ENCODE peak calls at places on chromosomes 12 and 14, in five cellular contexts. One of them, this sample, is unnamed.

GRCh38 chr12:46722737-46723136 is 103.1 kb downstream of the SLC38A4 start:
- DNase-seq in mammary epithelial cell: no peak
- DNase-seq in H7: no peak
- DNase-seq in brain microvascular endothelial cell: no peak
- DNase-seq in psoas muscle: no peak
- DNase-seq in this sample: peak; percentile 11

GRCh38 chr14:58072288-58073071 is 79.5 kb downstream of the ARMH4 start:
- DNase-seq in psoas muscle: peak; percentile 12
- DNase-seq in mammary epithelial cell: peak; percentile 44
- DNase-seq in H7: peak; percentile 48
- DNase-seq in brain microvascular endothelial cell: peak; percentile 64
- DNase-seq in this sample: peak; percentile 13

GRCh38 chr14:37668646-37669045 is 73.2 kb downstream of the TTC6 start:
- DNase-seq in mammary epithelial cell: peak; percentile 62
- DNase-seq in brain microvascular endothelial cell: peak; percentile 29
- DNase-seq in psoas muscle: no peak
- DNase-seq in H7: no peak
- DNase-seq in this sample: no peak

GRCh38 chr14:101600891-101601602 is 39.8 kb downstream of the DIO3 start:
- DNase-seq in brain microvascular endothelial cell: no peak
- DNase-seq in H7: peak; percentile 26
- DNase-seq in mammary epithelial cell: no peak
- DNase-seq in psoas muscle: no peak
- DNase-seq in this sample: no peak

GRCh38 chr14:59919582-59920377 is at the start of gene LRRC9:
- DNase-seq in H7: peak; percentile 88
- DNase-seq in brain microvascular endothelial cell: no peak
- DNase-seq in mammary epithelial cell: no peak
- DNase-seq in psoas muscle: peak; percentile 9
- DNase-seq in this sample: peak; percentile 2

GRCh38 chr14:104786726-104787675 is 8.5 kb downstream of the AKT1 start:
- DNase-seq in brain microvascular endothelial cell: no peak
- DNase-seq in mammary epithelial cell: no peak
- DNase-seq in H7: no peak
- DNase-seq in psoas muscle: no peak
- DNase-seq in this sample: no peak

GRCh38 chr12:122106891-122107660 is 28.5 kb downstream of the MLXIP start:
- DNase-seq in brain microvascular endothelial cell: peak; percentile 62
- DNase-seq in mammary epithelial cell: peak; percentile 85
- DNase-seq in psoas muscle: no peak
- DNase-seq in H7: no peak
- DNase-seq in this sample: no peak

GRCh38 chr12:53659609-53660008 is 16.3 kb downstream of the ATP5MC2 start:
- DNase-seq in brain microvascular endothelial cell: no peak
- DNase-seq in psoas muscle: no peak
- DNase-seq in H7: no peak
- DNase-seq in mammary epithelial cell: peak; percentile 5
- DNase-seq in this sample: no peak

GRCh38 chr14:41289025-41289424 is 317.7 kb upstream of the LRFN5 start:
- DNase-seq in brain microvascular endothelial cell: no peak
- DNase-seq in H7: no peak
- DNase-seq in psoas muscle: no peak
- DNase-seq in mammary epithelial cell: no peak
- DNase-seq in this sample: no peak

GRCh38 chr12:108833757-108834472 is 23.5 kb downstream of the SSH1 start:
- DNase-seq in H7: no peak
- DNase-seq in brain microvascular endothelial cell: peak; percentile 86
- DNase-seq in mammary epithelial cell: peak; percentile 44
- DNase-seq in psoas muscle: peak; percentile 78
- DNase-seq in this sample: peak; percentile 75
- H3K4me3 ChIP-seq in H7: no peak overlapping the region
- H3K4me3 ChIP-seq in brain microvascular endothelial cell: no peak overlapping the region
- H3K4me3 ChIP-seq in mammary epithelial cell: peak overlapping the region; percentile 14
- H3K4me3 ChIP-seq in psoas muscle: peak overlapping the region; percentile 9
- H3K4me3 ChIP-seq in this sample: no peak overlapping the region

DNA sequence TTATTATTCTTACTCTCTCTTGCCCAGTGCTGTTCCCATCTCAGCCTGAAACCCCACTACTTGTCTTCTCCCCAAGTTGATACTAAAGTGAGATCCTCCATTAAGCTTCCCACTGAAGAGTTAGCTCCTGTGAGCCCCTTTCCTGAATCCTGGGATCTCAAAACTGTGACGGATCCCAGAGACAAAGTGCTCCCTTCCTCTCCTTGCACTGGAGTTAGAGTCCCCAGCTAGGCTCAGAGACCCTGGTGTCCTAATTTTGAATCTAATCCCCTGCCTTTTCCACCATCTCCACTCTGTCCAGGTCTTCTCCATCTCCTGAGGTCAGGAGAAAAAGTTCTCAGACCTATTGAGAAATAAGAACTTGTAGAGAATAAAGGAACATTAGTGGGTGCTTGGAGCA is 17.6 kb upstream of the TBX3 start:
- DNase-seq in brain microvascular endothelial cell: no peak
- DNase-seq in psoas muscle: no peak
- DNase-seq in mammary epithelial cell: no peak
- DNase-seq in H7: no peak
- DNase-seq in this sample: no peak
- H3K27me3 ChIP-seq in brain microvascular endothelial cell: peaks cover 69% of the 10 kb centered on the region
- H3K27me3 ChIP-seq in psoas muscle: peaks cover 85% of the 10 kb centered on the region
- H3K27me3 ChIP-seq in mammary epithelial cell: peaks cover 6% of the 10 kb centered on the region
- H3K27me3 ChIP-seq in H7: peaks cover 74% of the 10 kb centered on the region
- H3K27me3 ChIP-seq in this sample: no peaks in the 10 kb centered on the region

DNA sequence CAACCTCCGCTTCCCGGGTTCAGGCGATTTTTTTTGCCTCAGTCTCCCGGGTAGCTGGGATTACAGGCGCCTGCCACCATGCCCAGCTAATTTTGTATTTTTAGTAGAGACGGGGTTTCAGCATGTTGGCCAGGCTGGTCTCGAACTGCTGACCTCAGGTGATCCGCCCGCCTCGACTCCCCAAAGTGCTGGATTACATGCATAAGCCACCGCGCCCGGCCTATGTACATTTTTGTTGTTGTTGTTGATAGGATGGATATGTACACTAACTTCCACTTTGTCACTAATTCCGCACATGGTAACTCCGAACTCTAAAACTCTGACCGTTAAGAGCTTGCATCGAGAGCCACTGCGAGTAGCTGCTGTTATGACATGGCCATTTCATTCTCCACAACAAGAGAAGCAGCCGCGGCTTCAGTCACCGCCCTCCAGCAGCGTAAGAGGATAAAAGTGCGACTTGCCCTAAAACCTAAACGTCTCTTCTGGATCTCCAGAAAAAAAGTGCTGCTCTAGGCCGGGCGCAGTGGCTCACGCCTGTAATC is 742 bp upstream of the MARS1 start:
- DNase-seq in psoas muscle: no peak
- DNase-seq in mammary epithelial cell: no peak
- DNase-seq in brain microvascular endothelial cell: no peak
- DNase-seq in H7: no peak
- DNase-seq in this sample: no peak
- H3K4me3 ChIP-seq in psoas muscle: peak overlapping the region; percentile 96
- H3K4me3 ChIP-seq in mammary epithelial cell: peak overlapping the region; percentile 84
- H3K4me3 ChIP-seq in brain microvascular endothelial cell: peak overlapping the region; percentile 100
- H3K4me3 ChIP-seq in H7: no peak overlapping the region
- H3K4me3 ChIP-seq in this sample: peak overlapping the region; percentile 77

DNA sequence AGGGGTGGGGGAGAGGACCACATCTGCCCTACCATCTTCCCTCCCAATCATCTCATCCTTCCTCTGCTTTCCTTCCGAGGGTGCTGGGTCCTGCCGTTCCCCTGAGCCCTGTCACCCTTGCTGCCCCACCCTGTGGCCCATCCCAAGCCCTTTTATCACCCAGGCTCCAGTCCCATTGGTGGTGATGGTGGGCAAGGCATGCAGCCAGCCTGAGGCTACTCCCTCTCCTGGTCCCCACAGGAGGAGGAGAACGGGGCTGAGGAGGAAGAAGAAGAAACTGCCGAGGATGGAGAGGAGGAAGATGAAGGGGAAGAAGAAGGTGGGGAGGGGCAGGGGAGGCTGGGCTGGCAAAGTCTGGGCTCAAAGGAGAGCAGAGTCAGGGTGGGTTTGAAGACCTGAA is 2.6 kb upstream of the LAG3 start:
- DNase-seq in brain microvascular endothelial cell: no peak
- DNase-seq in H7: no peak
- DNase-seq in mammary epithelial cell: no peak
- DNase-seq in psoas muscle: no peak
- DNase-seq in this sample: no peak
- H3K27me3 ChIP-seq in brain microvascular endothelial cell: no peaks in the 10 kb centered on the region
- H3K27me3 ChIP-seq in H7: peaks cover 45% of the 10 kb centered on the region
- H3K27me3 ChIP-seq in mammary epithelial cell: no peaks in the 10 kb centered on the region
- H3K27me3 ChIP-seq in psoas muscle: peaks cover 9% of the 10 kb centered on the region
- H3K27me3 ChIP-seq in this sample: no peaks in the 10 kb centered on the region

This sample was measured in MG63.